ENCODE peak calls at places on chromosomes 12 and 14, in six cellular contexts. N is PC-9, A is astrocyte of the cerebellum, F is epithelial cell of proximal tubule, B is PC-3, U is neural progenitor cell. D is an unnamed sample.

GRCh38 chr14:74512431-74512830 is 18.9 kb downstream of the ISCA2 start:
- DNase-seq in N (no peak), A (no peak), F (no peak), B (no peak), U (no peak), D (no peak)

GRCh38 chr14:89378119-89378518 is 38.9 kb downstream of the FOXN3 start:
- DNase-seq in N (no peak), A (no peak), F (peak; percentile 16), B (no peak), U (no peak), D (peak; percentile 41)

GRCh38 chr14:51395361-51395849 is 155.4 kb downstream of the TMX1 start:
- DNase-seq in N (peak; percentile 33), A (peak; percentile 35), F (no peak), B (peak; percentile 71), U (peak; percentile 37), D (peak; percentile 96)

GRCh38 chr12:27969901-27970390 is 2.6 kb downstream of the PTHLH start:
- DNase-seq in N (peak; percentile 89), A (no peak), F (no peak), B (peak; percentile 100), U (peak; percentile 90), D (peak; percentile 33)

GRCh38 chr14:70791971-70792370 is 17.3 kb downstream of the MAP3K9 start:
- DNase-seq in N (no peak), A (no peak), F (no peak), B (no peak), U (no peak), D (no peak)

GRCh38 chr14:20460458-20461229 is 590 bp downstream of the PIP4P1 start:
- DNase-seq in N (peak; percentile 39), A (no peak), F (no peak), B (peak; percentile 35), U (no peak), D (peak; percentile 6)

GRCh38 chr12:46268617-46269428 is at the start of gene SLC38A1:
- DNase-seq in N (peak; percentile 89), A (no peak), F (no peak), B (peak; percentile 91), U (peak; percentile 92), D (peak; percentile 78)

GRCh38 chr12:52007158-52007921 is 594 bp downstream of the TAMALIN start:
- DNase-seq in N (no peak), A (no peak), F (no peak), B (no peak), U (peak; percentile 47), D (no peak)

GRCh38 chr12:53803194-53803593 is 51.4 kb upstream of the CISTR start:
- DNase-seq in N (no peak), A (no peak), F (no peak), B (no peak), U (no peak), D (no peak)

GRCh38 chr12:68119250-68119649 is 40.3 kb downstream of the IFNG start:
- DNase-seq in N (no peak), A (no peak), F (no peak), B (peak; percentile 11), U (no peak), D (no peak)

GRCh38 chr14:99816642-99817041 is 23.4 kb downstream of the EML1 start:
- DNase-seq in N (no peak), A (no peak), F (no peak), B (no peak), U (no peak), D (no peak)

GRCh38 chr12:109927622-109928021 is 27.5 kb downstream of the TCHP start:
- DNase-seq in N (peak; percentile 25), A (no peak), F (no peak), B (peak; percentile 69), U (peak; percentile 60), D (peak; percentile 33)

GRCh38 chr12:6528539-6529235 is 5.6 kb upstream of the GAPDH start:
- DNase-seq in N (peak; percentile 90), A (no peak), F (no peak), B (no peak), U (no peak), D (no peak)

GRCh38 chr14:71209888-71210287 is 302.6 kb downstream of the PCNX1 start:
- DNase-seq in N (no peak), A (no peak), F (no peak), B (no peak), U (no peak), D (peak; percentile 49)

GRCh38 chr12:54689984-54690383 is 41.8 kb upstream of the DCD start:
- DNase-seq in N (no peak), A (no peak), F (no peak), B (peak; percentile 21), U (peak; percentile 55), D (no peak)

GRCh38 chr12:53757095-53757770 is 5.5 kb upstream of the CISTR start:
- DNase-seq in N (peak; percentile 49), A (peak; percentile 19), F (no peak), B (peak; percentile 80), U (peak; percentile 94), D (peak; percentile 55)

GRCh38 chr12:9390761-9391160 is 182.6 kb upstream of the PZP start:
- DNase-seq in N (no peak), A (no peak), F (no peak), B (no peak), U (no peak), D (no peak)

DNA sequence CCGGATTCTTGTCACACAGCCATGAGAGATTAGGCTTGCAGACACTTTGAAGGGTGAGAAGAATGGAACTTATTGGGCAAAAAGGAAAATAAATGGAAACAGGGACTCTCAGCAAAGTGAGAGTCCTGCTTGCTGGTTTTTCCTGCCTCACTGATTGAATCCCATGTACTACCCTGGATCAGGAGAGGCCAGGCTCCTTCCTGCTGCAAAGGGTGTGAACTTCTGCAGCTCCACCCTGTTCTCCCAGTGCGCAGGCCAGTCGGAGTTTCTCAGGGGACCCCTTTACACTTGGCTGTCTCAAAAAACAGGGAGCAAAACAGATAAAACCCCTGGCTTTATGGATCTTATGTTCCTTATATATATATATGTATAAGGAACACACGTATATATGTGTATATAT is 77.0 kb upstream of the FUT8 start:
- DNase-seq in N (no peak), A (no peak), F (no peak), B (no peak), U (no peak), D (no peak)
- H3K4me3 ChIP-seq in N (peak overlapping the region; percentile 23), A (no peak overlapping the region), F (no peak overlapping the region), B (no peak overlapping the region), U (no peak overlapping the region), D (no peak overlapping the region)

GRCh38 chr12:20646239-20646827 is 48.8 kb upstream of the SLCO1C1 start:
- DNase-seq in N (no peak), A (peak; percentile 47), F (no peak), B (peak; percentile 54), U (peak; percentile 44), D (peak; percentile 40)
- TF ChIP-seq CTCF in N (peak; percentile 69), A (peak; percentile 59), F (peak; percentile 70), B (peak; percentile 70), U (peak; percentile 74), D (peak; percentile 66)

GRCh38 chr12:210277-211141 is 3.4 kb downstream of the SLC6A12 start:
- DNase-seq in N (no peak), A (no peak), F (no peak), B (no peak), U (no peak), D (no peak)

GRCh38 chr12:212799-213526 is 994 bp downstream of the SLC6A12 start:
- DNase-seq in N (no peak), A (no peak), F (peak; percentile 37), B (no peak), U (no peak), D (peak; percentile 17)

GRCh38 chr12:212383-212798 is 1.6 kb downstream of the SLC6A12 start:
- DNase-seq in N (no peak), A (no peak), F (no peak), B (no peak), U (no peak), D (no peak)

GRCh38 chr12:211142-211465 is 2.9 kb downstream of the SLC6A12 start:
- DNase-seq in N (no peak), A (no peak), F (no peak), B (no peak), U (no peak), D (no peak)

GRCh38 chr12:211639-212382 is 2.1 kb downstream of the SLC6A12 start:
- DNase-seq in N (no peak), A (no peak), F (no peak), B (no peak), U (no peak), D (no peak)
- H3K4me3 ChIP-seq in N (no peak overlapping the region), A (no peak overlapping the region), F (no peak overlapping the region), B (no peak overlapping the region), U (no peak overlapping the region), D (no peak overlapping the region)

GRCh38 chr12:132554857-132555630 is 55.3 kb downstream of the LRCOL1 start:
- DNase-seq in N (no peak), A (no peak), F (no peak), B (no peak), U (peak; percentile 44), D (no peak)
- TF ChIP-seq CTCF in N (peak; percentile 36), A (peak; percentile 9), F (peak; percentile 52), B (peak; percentile 55), U (peak; percentile 47), D (peak; percentile 27)

GRCh38 chr12:65867428-65867827 is 43.1 kb downstream of the HMGA2 start:
- DNase-seq in N (no peak), A (peak; percentile 74), F (no peak), B (peak; percentile 54), U (no peak), D (peak; percentile 70)

GRCh38 chr12:65871865-65872645 is 47.8 kb downstream of the HMGA2 start:
- DNase-seq in N (no peak), A (no peak), F (no peak), B (no peak), U (no peak), D (no peak)

GRCh38 chr12:65868878-65869277 is 44.6 kb downstream of the HMGA2 start:
- DNase-seq in N (no peak), A (no peak), F (no peak), B (no peak), U (no peak), D (no peak)

DNA sequence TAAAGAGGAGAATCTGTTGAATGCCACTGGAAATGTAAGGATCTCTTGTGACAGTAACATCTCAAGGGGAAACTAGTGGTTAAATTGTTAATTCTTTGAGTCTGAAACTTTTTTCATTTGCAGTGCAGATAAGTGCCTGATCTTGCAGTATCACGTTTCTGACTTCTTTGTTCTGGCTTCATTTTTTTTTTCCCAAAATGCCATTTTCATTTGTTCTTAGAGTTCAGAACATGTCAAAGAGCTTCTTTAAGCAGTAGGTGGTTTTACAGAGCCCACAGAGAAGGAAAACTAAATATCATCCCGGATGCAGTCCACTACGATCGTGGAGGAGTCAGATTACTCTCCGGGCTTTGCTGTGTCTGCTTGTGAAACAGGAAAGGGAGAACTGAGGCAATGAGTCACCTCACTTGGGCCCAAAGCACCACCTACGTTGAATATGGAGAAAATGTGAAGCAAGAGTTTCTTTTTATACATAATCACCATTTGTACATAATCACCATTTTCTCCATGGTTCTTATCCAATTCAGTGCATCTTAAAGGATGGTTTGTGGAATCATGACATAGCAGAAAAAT is 43.9 kb downstream of the HMGA2 start:
- DNase-seq in N (no peak), A (no peak), F (no peak), B (no peak), U (no peak), D (peak; percentile 94)
- H3K4me3 ChIP-seq in N (no peak overlapping the region), A (no peak overlapping the region), F (no peak overlapping the region), B (no peak overlapping the region), U (no peak overlapping the region), D (no peak overlapping the region)

GRCh38 chr12:128823916-128824839 is at the start of gene SLC15A4:
- DNase-seq in N (peak; percentile 94), A (peak; percentile 72), F (peak; percentile 35), B (peak; percentile 95), U (peak; percentile 99), D (peak; percentile 91)
- TF ChIP-seq CTCF in N (no peak), A (peak; percentile 34), F (peak; percentile 41), B (no peak), U (peak; percentile 27), D (peak; percentile 27)

GRCh38 chr12:94769040-94769420 is 118.7 kb upstream of the TMCC3 start:
- DNase-seq in N (no peak), A (no peak), F (no peak), B (no peak), U (no peak), D (peak; percentile 87)
- H3K4me3 ChIP-seq in N (no peak overlapping the region), A (no peak overlapping the region), F (no peak overlapping the region), B (no peak overlapping the region), U (no peak overlapping the region), D (no peak overlapping the region)

D was measured in fibroblast of villous mesenchyme.